ENCODE peak calls at places on chromosomes 12 and 14, in nine cellular contexts. One of them, this sample, is unnamed.

GRCh38 chr14:75307700-75308379 is 29.2 kb downstream of the FOS start:
- DNase-seq in Right ventricle myocardium superior: peak; percentile 90
- DNase-seq in stimulated activated CD8-positive, alpha-beta memory T cell treated with anti-CD3 and anti-CD28 coated beads, Interleukin-12 subunit alpha, Interleukin-12 subunit beta, amount 100 ng/mL, for 4 hours: no peak
- DNase-seq in cardiac septum: peak; percentile 91
- DNase-seq in AG10803: peak; percentile 77
- DNase-seq in activated T-helper 1 cell treated with anti-CD3 and anti-CD28 coated beads, Interleukin-2, amount 50 U/mL, for 16 hours: peak; percentile 53
- DNase-seq in HFF-Myc: no peak
- DNase-seq in HCEC 1CT: peak; percentile 64
- DNase-seq in stimulated activated CD4-positive, alpha-beta T cell treated with anti-CD3 and anti-CD28 coated beads, Interleukin-2, amount 100 ng/mL, for 4 hours: peak; percentile 58
- DNase-seq in this sample: peak; percentile 84

GRCh38 chr12:95857151-95857550 is 1.6 kb upstream of the SNRPF start:
- DNase-seq in cardiac septum: no peak
- DNase-seq in AG10803: no peak
- DNase-seq in HFF-Myc: no peak
- DNase-seq in stimulated activated CD8-positive, alpha-beta memory T cell treated with anti-CD3 and anti-CD28 coated beads, Interleukin-12 subunit alpha, Interleukin-12 subunit beta, amount 100 ng/mL, for 4 hours: no peak
- DNase-seq in activated T-helper 1 cell treated with anti-CD3 and anti-CD28 coated beads, Interleukin-2, amount 50 U/mL, for 16 hours: no peak
- DNase-seq in stimulated activated CD4-positive, alpha-beta T cell treated with anti-CD3 and anti-CD28 coated beads, Interleukin-2, amount 100 ng/mL, for 4 hours: no peak
- DNase-seq in HCEC 1CT: no peak
- DNase-seq in Right ventricle myocardium superior: no peak
- DNase-seq in this sample: no peak

GRCh38 chr14:36467332-36467731 is 52.7 kb downstream of the NKX2-1 start:
- DNase-seq in AG10803: no peak
- DNase-seq in stimulated activated CD8-positive, alpha-beta memory T cell treated with anti-CD3 and anti-CD28 coated beads, Interleukin-12 subunit alpha, Interleukin-12 subunit beta, amount 100 ng/mL, for 4 hours: no peak
- DNase-seq in activated T-helper 1 cell treated with anti-CD3 and anti-CD28 coated beads, Interleukin-2, amount 50 U/mL, for 16 hours: no peak
- DNase-seq in cardiac septum: no peak
- DNase-seq in HFF-Myc: no peak
- DNase-seq in stimulated activated CD4-positive, alpha-beta T cell treated with anti-CD3 and anti-CD28 coated beads, Interleukin-2, amount 100 ng/mL, for 4 hours: no peak
- DNase-seq in Right ventricle myocardium superior: no peak
- DNase-seq in HCEC 1CT: no peak
- DNase-seq in this sample: no peak

GRCh38 chr12:121214171-121214777 is 4.3 kb downstream of the P2RX4 start:
- DNase-seq in cardiac septum: no peak
- DNase-seq in activated T-helper 1 cell treated with anti-CD3 and anti-CD28 coated beads, Interleukin-2, amount 50 U/mL, for 16 hours: no peak
- DNase-seq in stimulated activated CD8-positive, alpha-beta memory T cell treated with anti-CD3 and anti-CD28 coated beads, Interleukin-12 subunit alpha, Interleukin-12 subunit beta, amount 100 ng/mL, for 4 hours: no peak
- DNase-seq in HCEC 1CT: peak; percentile 87
- DNase-seq in Right ventricle myocardium superior: no peak
- DNase-seq in HFF-Myc: no peak
- DNase-seq in stimulated activated CD4-positive, alpha-beta T cell treated with anti-CD3 and anti-CD28 coated beads, Interleukin-2, amount 100 ng/mL, for 4 hours: no peak
- DNase-seq in AG10803: peak; percentile 45
- DNase-seq in this sample: no peak

GRCh38 chr14:66249544-66249943 is 236.6 kb upstream of the CCDC196 start:
- DNase-seq in AG10803: no peak
- DNase-seq in Right ventricle myocardium superior: no peak
- DNase-seq in HFF-Myc: no peak
- DNase-seq in stimulated activated CD4-positive, alpha-beta T cell treated with anti-CD3 and anti-CD28 coated beads, Interleukin-2, amount 100 ng/mL, for 4 hours: no peak
- DNase-seq in cardiac septum: no peak
- DNase-seq in activated T-helper 1 cell treated with anti-CD3 and anti-CD28 coated beads, Interleukin-2, amount 50 U/mL, for 16 hours: no peak
- DNase-seq in stimulated activated CD8-positive, alpha-beta memory T cell treated with anti-CD3 and anti-CD28 coated beads, Interleukin-12 subunit alpha, Interleukin-12 subunit beta, amount 100 ng/mL, for 4 hours: no peak
- DNase-seq in HCEC 1CT: no peak
- DNase-seq in this sample: no peak

GRCh38 chr12:131894981-131895639 is 688 bp downstream of the ULK1 start:
- DNase-seq in activated T-helper 1 cell treated with anti-CD3 and anti-CD28 coated beads, Interleukin-2, amount 50 U/mL, for 16 hours: no peak
- DNase-seq in cardiac septum: no peak
- DNase-seq in stimulated activated CD4-positive, alpha-beta T cell treated with anti-CD3 and anti-CD28 coated beads, Interleukin-2, amount 100 ng/mL, for 4 hours: no peak
- DNase-seq in Right ventricle myocardium superior: peak; percentile 47
- DNase-seq in stimulated activated CD8-positive, alpha-beta memory T cell treated with anti-CD3 and anti-CD28 coated beads, Interleukin-12 subunit alpha, Interleukin-12 subunit beta, amount 100 ng/mL, for 4 hours: no peak
- DNase-seq in HCEC 1CT: no peak
- DNase-seq in AG10803: no peak
- DNase-seq in HFF-Myc: no peak
- DNase-seq in this sample: no peak

GRCh38 chr12:100716949-100717732 is 77.4 kb upstream of the ANO4 start:
- DNase-seq in cardiac septum: no peak
- DNase-seq in HCEC 1CT: peak; percentile 67
- DNase-seq in activated T-helper 1 cell treated with anti-CD3 and anti-CD28 coated beads, Interleukin-2, amount 50 U/mL, for 16 hours: no peak
- DNase-seq in HFF-Myc: no peak
- DNase-seq in stimulated activated CD4-positive, alpha-beta T cell treated with anti-CD3 and anti-CD28 coated beads, Interleukin-2, amount 100 ng/mL, for 4 hours: no peak
- DNase-seq in Right ventricle myocardium superior: no peak
- DNase-seq in stimulated activated CD8-positive, alpha-beta memory T cell treated with anti-CD3 and anti-CD28 coated beads, Interleukin-12 subunit alpha, Interleukin-12 subunit beta, amount 100 ng/mL, for 4 hours: no peak
- DNase-seq in AG10803: peak; percentile 31
- DNase-seq in this sample: no peak

GRCh38 chr12:99920561-99920960 is 64.2 kb downstream of the ANKS1B start:
- DNase-seq in stimulated activated CD4-positive, alpha-beta T cell treated with anti-CD3 and anti-CD28 coated beads, Interleukin-2, amount 100 ng/mL, for 4 hours: no peak
- DNase-seq in AG10803: no peak
- DNase-seq in cardiac septum: no peak
- DNase-seq in Right ventricle myocardium superior: no peak
- DNase-seq in activated T-helper 1 cell treated with anti-CD3 and anti-CD28 coated beads, Interleukin-2, amount 50 U/mL, for 16 hours: no peak
- DNase-seq in stimulated activated CD8-positive, alpha-beta memory T cell treated with anti-CD3 and anti-CD28 coated beads, Interleukin-12 subunit alpha, Interleukin-12 subunit beta, amount 100 ng/mL, for 4 hours: no peak
- DNase-seq in HCEC 1CT: no peak
- DNase-seq in HFF-Myc: no peak
- DNase-seq in this sample: no peak

GRCh38 chr12:50734409-50735263 is 29.3 kb upstream of the ATF1 start:
- DNase-seq in activated T-helper 1 cell treated with anti-CD3 and anti-CD28 coated beads, Interleukin-2, amount 50 U/mL, for 16 hours: no peak
- DNase-seq in Right ventricle myocardium superior: no peak
- DNase-seq in cardiac septum: no peak
- DNase-seq in HCEC 1CT: peak; percentile 35
- DNase-seq in stimulated activated CD4-positive, alpha-beta T cell treated with anti-CD3 and anti-CD28 coated beads, Interleukin-2, amount 100 ng/mL, for 4 hours: no peak
- DNase-seq in HFF-Myc: no peak
- DNase-seq in AG10803: peak; percentile 22
- DNase-seq in stimulated activated CD8-positive, alpha-beta memory T cell treated with anti-CD3 and anti-CD28 coated beads, Interleukin-12 subunit alpha, Interleukin-12 subunit beta, amount 100 ng/mL, for 4 hours: no peak
- DNase-seq in this sample: no peak

GRCh38 chr12:98188649-98189048 is 326.7 kb upstream of the TMPO start:
- DNase-seq in HCEC 1CT: no peak
- DNase-seq in cardiac septum: no peak
- DNase-seq in HFF-Myc: no peak
- DNase-seq in stimulated activated CD4-positive, alpha-beta T cell treated with anti-CD3 and anti-CD28 coated beads, Interleukin-2, amount 100 ng/mL, for 4 hours: no peak
- DNase-seq in AG10803: no peak
- DNase-seq in stimulated activated CD8-positive, alpha-beta memory T cell treated with anti-CD3 and anti-CD28 coated beads, Interleukin-12 subunit alpha, Interleukin-12 subunit beta, amount 100 ng/mL, for 4 hours: no peak
- DNase-seq in Right ventricle myocardium superior: no peak
- DNase-seq in activated T-helper 1 cell treated with anti-CD3 and anti-CD28 coated beads, Interleukin-2, amount 50 U/mL, for 16 hours: no peak
- DNase-seq in this sample: no peak

GRCh38 chr14:75229923-75230792 is 48.5 kb upstream of the FOS start:
- DNase-seq in HFF-Myc: no peak
- DNase-seq in AG10803: peak; percentile 40
- DNase-seq in Right ventricle myocardium superior: peak; percentile 79
- DNase-seq in stimulated activated CD4-positive, alpha-beta T cell treated with anti-CD3 and anti-CD28 coated beads, Interleukin-2, amount 100 ng/mL, for 4 hours: peak; percentile 9
- DNase-seq in activated T-helper 1 cell treated with anti-CD3 and anti-CD28 coated beads, Interleukin-2, amount 50 U/mL, for 16 hours: peak; percentile 36
- DNase-seq in cardiac septum: no peak
- DNase-seq in stimulated activated CD8-positive, alpha-beta memory T cell treated with anti-CD3 and anti-CD28 coated beads, Interleukin-12 subunit alpha, Interleukin-12 subunit beta, amount 100 ng/mL, for 4 hours: peak; percentile 38
- DNase-seq in HCEC 1CT: peak; percentile 22
- DNase-seq in this sample: no peak

GRCh38 chr14:75069811-75070145 is 337 bp downstream of the ZC2HC1C start:
- DNase-seq in stimulated activated CD8-positive, alpha-beta memory T cell treated with anti-CD3 and anti-CD28 coated beads, Interleukin-12 subunit alpha, Interleukin-12 subunit beta, amount 100 ng/mL, for 4 hours: no peak
- DNase-seq in cardiac septum: no peak
- DNase-seq in Right ventricle myocardium superior: no peak
- DNase-seq in stimulated activated CD4-positive, alpha-beta T cell treated with anti-CD3 and anti-CD28 coated beads, Interleukin-2, amount 100 ng/mL, for 4 hours: no peak
- DNase-seq in AG10803: no peak
- DNase-seq in HCEC 1CT: no peak
- DNase-seq in activated T-helper 1 cell treated with anti-CD3 and anti-CD28 coated beads, Interleukin-2, amount 50 U/mL, for 16 hours: no peak
- DNase-seq in HFF-Myc: no peak
- DNase-seq in this sample: no peak

GRCh38 chr14:73472182-73473114 is 14.1 kb upstream of the NUMB start:
- DNase-seq in stimulated activated CD8-positive, alpha-beta memory T cell treated with anti-CD3 and anti-CD28 coated beads, Interleukin-12 subunit alpha, Interleukin-12 subunit beta, amount 100 ng/mL, for 4 hours: no peak
- DNase-seq in Right ventricle myocardium superior: no peak
- DNase-seq in stimulated activated CD4-positive, alpha-beta T cell treated with anti-CD3 and anti-CD28 coated beads, Interleukin-2, amount 100 ng/mL, for 4 hours: no peak
- DNase-seq in activated T-helper 1 cell treated with anti-CD3 and anti-CD28 coated beads, Interleukin-2, amount 50 U/mL, for 16 hours: no peak
- DNase-seq in HFF-Myc: peak; percentile 60
- DNase-seq in HCEC 1CT: peak; percentile 65
- DNase-seq in AG10803: peak; percentile 81
- DNase-seq in cardiac septum: no peak
- DNase-seq in this sample: no peak

GRCh38 chr14:100540926-100541620 is 46.1 kb downstream of the BEGAIN start:
- DNase-seq in cardiac septum: no peak
- DNase-seq in stimulated activated CD4-positive, alpha-beta T cell treated with anti-CD3 and anti-CD28 coated beads, Interleukin-2, amount 100 ng/mL, for 4 hours: no peak
- DNase-seq in HCEC 1CT: no peak
- DNase-seq in HFF-Myc: no peak
- DNase-seq in AG10803: no peak
- DNase-seq in activated T-helper 1 cell treated with anti-CD3 and anti-CD28 coated beads, Interleukin-2, amount 50 U/mL, for 16 hours: no peak
- DNase-seq in Right ventricle myocardium superior: peak; percentile 35
- DNase-seq in stimulated activated CD8-positive, alpha-beta memory T cell treated with anti-CD3 and anti-CD28 coated beads, Interleukin-12 subunit alpha, Interleukin-12 subunit beta, amount 100 ng/mL, for 4 hours: no peak
- DNase-seq in this sample: no peak

GRCh38 chr12:121050725-121051124 is 11.7 kb upstream of the OASL start:
- DNase-seq in Right ventricle myocardium superior: no peak
- DNase-seq in AG10803: no peak
- DNase-seq in HCEC 1CT: no peak
- DNase-seq in stimulated activated CD4-positive, alpha-beta T cell treated with anti-CD3 and anti-CD28 coated beads, Interleukin-2, amount 100 ng/mL, for 4 hours: no peak
- DNase-seq in activated T-helper 1 cell treated with anti-CD3 and anti-CD28 coated beads, Interleukin-2, amount 50 U/mL, for 16 hours: no peak
- DNase-seq in cardiac septum: no peak
- DNase-seq in stimulated activated CD8-positive, alpha-beta memory T cell treated with anti-CD3 and anti-CD28 coated beads, Interleukin-12 subunit alpha, Interleukin-12 subunit beta, amount 100 ng/mL, for 4 hours: no peak
- DNase-seq in HFF-Myc: no peak
- DNase-seq in this sample: no peak

GRCh38 chr12:65493893-65494205 is 215.4 kb downstream of the MSRB3 start:
- DNase-seq in stimulated activated CD8-positive, alpha-beta memory T cell treated with anti-CD3 and anti-CD28 coated beads, Interleukin-12 subunit alpha, Interleukin-12 subunit beta, amount 100 ng/mL, for 4 hours: no peak
- DNase-seq in stimulated activated CD4-positive, alpha-beta T cell treated with anti-CD3 and anti-CD28 coated beads, Interleukin-2, amount 100 ng/mL, for 4 hours: no peak
- DNase-seq in AG10803: no peak
- DNase-seq in Right ventricle myocardium superior: no peak
- DNase-seq in HFF-Myc: no peak
- DNase-seq in cardiac septum: no peak
- DNase-seq in HCEC 1CT: no peak
- DNase-seq in activated T-helper 1 cell treated with anti-CD3 and anti-CD28 coated beads, Interleukin-2, amount 50 U/mL, for 16 hours: no peak
- DNase-seq in this sample: no peak

GRCh38 chr14:21534576-21534975 is 8.4 kb upstream of the SALL2 start:
- DNase-seq in stimulated activated CD4-positive, alpha-beta T cell treated with anti-CD3 and anti-CD28 coated beads, Interleukin-2, amount 100 ng/mL, for 4 hours: no peak
- DNase-seq in stimulated activated CD8-positive, alpha-beta memory T cell treated with anti-CD3 and anti-CD28 coated beads, Interleukin-12 subunit alpha, Interleukin-12 subunit beta, amount 100 ng/mL, for 4 hours: no peak
- DNase-seq in HCEC 1CT: no peak
- DNase-seq in cardiac septum: no peak
- DNase-seq in Right ventricle myocardium superior: no peak
- DNase-seq in activated T-helper 1 cell treated with anti-CD3 and anti-CD28 coated beads, Interleukin-2, amount 50 U/mL, for 16 hours: no peak
- DNase-seq in HFF-Myc: no peak
- DNase-seq in AG10803: no peak
- DNase-seq in this sample: peak; percentile 51

GRCh38 chr14:78253986-78254385 is 83.8 kb downstream of the NRXN3 start:
- DNase-seq in stimulated activated CD8-positive, alpha-beta memory T cell treated with anti-CD3 and anti-CD28 coated beads, Interleukin-12 subunit alpha, Interleukin-12 subunit beta, amount 100 ng/mL, for 4 hours: no peak
- DNase-seq in Right ventricle myocardium superior: no peak
- DNase-seq in activated T-helper 1 cell treated with anti-CD3 and anti-CD28 coated beads, Interleukin-2, amount 50 U/mL, for 16 hours: no peak
- DNase-seq in AG10803: peak; percentile 31
- DNase-seq in cardiac septum: no peak
- DNase-seq in stimulated activated CD4-positive, alpha-beta T cell treated with anti-CD3 and anti-CD28 coated beads, Interleukin-2, amount 100 ng/mL, for 4 hours: no peak
- DNase-seq in HFF-Myc: no peak
- DNase-seq in HCEC 1CT: peak; percentile 82
- DNase-seq in this sample: no peak

GRCh38 chr12:73083736-73084135 is 811.6 kb downstream of the TRHDE start:
- DNase-seq in Right ventricle myocardium superior: no peak
- DNase-seq in cardiac septum: no peak
- DNase-seq in activated T-helper 1 cell treated with anti-CD3 and anti-CD28 coated beads, Interleukin-2, amount 50 U/mL, for 16 hours: no peak
- DNase-seq in stimulated activated CD8-positive, alpha-beta memory T cell treated with anti-CD3 and anti-CD28 coated beads, Interleukin-12 subunit alpha, Interleukin-12 subunit beta, amount 100 ng/mL, for 4 hours: no peak
- DNase-seq in HCEC 1CT: no peak
- DNase-seq in HFF-Myc: no peak
- DNase-seq in stimulated activated CD4-positive, alpha-beta T cell treated with anti-CD3 and anti-CD28 coated beads, Interleukin-2, amount 100 ng/mL, for 4 hours: no peak
- DNase-seq in AG10803: no peak
- DNase-seq in this sample: no peak

GRCh38 chr14:32047791-32048190 is 29.3 kb upstream of the ARHGAP5 start:
- DNase-seq in Right ventricle myocardium superior: no peak
- DNase-seq in cardiac septum: no peak
- DNase-seq in HFF-Myc: no peak
- DNase-seq in stimulated activated CD8-positive, alpha-beta memory T cell treated with anti-CD3 and anti-CD28 coated beads, Interleukin-12 subunit alpha, Interleukin-12 subunit beta, amount 100 ng/mL, for 4 hours: no peak
- DNase-seq in stimulated activated CD4-positive, alpha-beta T cell treated with anti-CD3 and anti-CD28 coated beads, Interleukin-2, amount 100 ng/mL, for 4 hours: no peak
- DNase-seq in activated T-helper 1 cell treated with anti-CD3 and anti-CD28 coated beads, Interleukin-2, amount 50 U/mL, for 16 hours: no peak
- DNase-seq in HCEC 1CT: peak; percentile 45
- DNase-seq in AG10803: no peak
- DNase-seq in this sample: no peak

GRCh38 chr12:102978316-102978715 is 20.8 kb downstream of the ASCL1 start:
- DNase-seq in cardiac septum: no peak
- DNase-seq in HFF-Myc: no peak
- DNase-seq in Right ventricle myocardium superior: no peak
- DNase-seq in AG10803: no peak
- DNase-seq in HCEC 1CT: no peak
- DNase-seq in activated T-helper 1 cell treated with anti-CD3 and anti-CD28 coated beads, Interleukin-2, amount 50 U/mL, for 16 hours: no peak
- DNase-seq in stimulated activated CD8-positive, alpha-beta memory T cell treated with anti-CD3 and anti-CD28 coated beads, Interleukin-12 subunit alpha, Interleukin-12 subunit beta, amount 100 ng/mL, for 4 hours: no peak
- DNase-seq in stimulated activated CD4-positive, alpha-beta T cell treated with anti-CD3 and anti-CD28 coated beads, Interleukin-2, amount 100 ng/mL, for 4 hours: no peak
- DNase-seq in this sample: no peak

GRCh38 chr14:38210587-38211257 is 3.0 kb downstream of the SSTR1 start:
- DNase-seq in stimulated activated CD4-positive, alpha-beta T cell treated with anti-CD3 and anti-CD28 coated beads, Interleukin-2, amount 100 ng/mL, for 4 hours: no peak
- DNase-seq in stimulated activated CD8-positive, alpha-beta memory T cell treated with anti-CD3 and anti-CD28 coated beads, Interleukin-12 subunit alpha, Interleukin-12 subunit beta, amount 100 ng/mL, for 4 hours: no peak
- DNase-seq in cardiac septum: no peak
- DNase-seq in HCEC 1CT: peak; percentile 82
- DNase-seq in HFF-Myc: no peak
- DNase-seq in AG10803: peak; percentile 72
- DNase-seq in Right ventricle myocardium superior: peak; percentile 52
- DNase-seq in activated T-helper 1 cell treated with anti-CD3 and anti-CD28 coated beads, Interleukin-2, amount 50 U/mL, for 16 hours: no peak
- DNase-seq in this sample: no peak

GRCh38 chr12:79482921-79483320 is 207.8 kb downstream of the PAWR start:
- DNase-seq in Right ventricle myocardium superior: no peak
- DNase-seq in stimulated activated CD4-positive, alpha-beta T cell treated with anti-CD3 and anti-CD28 coated beads, Interleukin-2, amount 100 ng/mL, for 4 hours: no peak
- DNase-seq in AG10803: no peak
- DNase-seq in HFF-Myc: no peak
- DNase-seq in cardiac septum: no peak
- DNase-seq in activated T-helper 1 cell treated with anti-CD3 and anti-CD28 coated beads, Interleukin-2, amount 50 U/mL, for 16 hours: no peak
- DNase-seq in HCEC 1CT: no peak
- DNase-seq in stimulated activated CD8-positive, alpha-beta memory T cell treated with anti-CD3 and anti-CD28 coated beads, Interleukin-12 subunit alpha, Interleukin-12 subunit beta, amount 100 ng/mL, for 4 hours: no peak
- DNase-seq in this sample: no peak

GRCh38 chr12:116159175-116159574 is 118.3 kb downstream of the MED13L start:
- DNase-seq in stimulated activated CD8-positive, alpha-beta memory T cell treated with anti-CD3 and anti-CD28 coated beads, Interleukin-12 subunit alpha, Interleukin-12 subunit beta, amount 100 ng/mL, for 4 hours: no peak
- DNase-seq in Right ventricle myocardium superior: no peak
- DNase-seq in activated T-helper 1 cell treated with anti-CD3 and anti-CD28 coated beads, Interleukin-2, amount 50 U/mL, for 16 hours: no peak
- DNase-seq in HCEC 1CT: peak; percentile 53
- DNase-seq in AG10803: peak; percentile 71
- DNase-seq in stimulated activated CD4-positive, alpha-beta T cell treated with anti-CD3 and anti-CD28 coated beads, Interleukin-2, amount 100 ng/mL, for 4 hours: no peak
- DNase-seq in HFF-Myc: no peak
- DNase-seq in cardiac septum: no peak
- DNase-seq in this sample: no peak

GRCh38 chr14:91985521-91986255 is 38.2 kb upstream of the FBLN5 start:
- DNase-seq in HCEC 1CT: peak; percentile 61
- DNase-seq in HFF-Myc: no peak
- DNase-seq in stimulated activated CD4-positive, alpha-beta T cell treated with anti-CD3 and anti-CD28 coated beads, Interleukin-2, amount 100 ng/mL, for 4 hours: no peak
- DNase-seq in Right ventricle myocardium superior: no peak
- DNase-seq in cardiac septum: no peak
- DNase-seq in activated T-helper 1 cell treated with anti-CD3 and anti-CD28 coated beads, Interleukin-2, amount 50 U/mL, for 16 hours: no peak
- DNase-seq in AG10803: peak; percentile 43
- DNase-seq in stimulated activated CD8-positive, alpha-beta memory T cell treated with anti-CD3 and anti-CD28 coated beads, Interleukin-12 subunit alpha, Interleukin-12 subunit beta, amount 100 ng/mL, for 4 hours: no peak
- DNase-seq in this sample: no peak

GRCh38 chr14:101965796-101966718 is 1.7 kb downstream of the DYNC1H1 start:
- DNase-seq in cardiac septum: no peak
- DNase-seq in HFF-Myc: no peak
- DNase-seq in AG10803: peak; percentile 31
- DNase-seq in Right ventricle myocardium superior: no peak
- DNase-seq in stimulated activated CD4-positive, alpha-beta T cell treated with anti-CD3 and anti-CD28 coated beads, Interleukin-2, amount 100 ng/mL, for 4 hours: no peak
- DNase-seq in stimulated activated CD8-positive, alpha-beta memory T cell treated with anti-CD3 and anti-CD28 coated beads, Interleukin-12 subunit alpha, Interleukin-12 subunit beta, amount 100 ng/mL, for 4 hours: no peak
- DNase-seq in HCEC 1CT: peak; percentile 27
- DNase-seq in activated T-helper 1 cell treated with anti-CD3 and anti-CD28 coated beads, Interleukin-2, amount 50 U/mL, for 16 hours: no peak
- DNase-seq in this sample: no peak

GRCh38 chr14:104080557-104081492 is 4.7 kb upstream of the ASPG start:
- DNase-seq in activated T-helper 1 cell treated with anti-CD3 and anti-CD28 coated beads, Interleukin-2, amount 50 U/mL, for 16 hours: no peak
- DNase-seq in HCEC 1CT: no peak
- DNase-seq in stimulated activated CD4-positive, alpha-beta T cell treated with anti-CD3 and anti-CD28 coated beads, Interleukin-2, amount 100 ng/mL, for 4 hours: no peak
- DNase-seq in HFF-Myc: no peak
- DNase-seq in AG10803: no peak
- DNase-seq in stimulated activated CD8-positive, alpha-beta memory T cell treated with anti-CD3 and anti-CD28 coated beads, Interleukin-12 subunit alpha, Interleukin-12 subunit beta, amount 100 ng/mL, for 4 hours: no peak
- DNase-seq in cardiac septum: no peak
- DNase-seq in Right ventricle myocardium superior: peak; percentile 40
- DNase-seq in this sample: no peak

GRCh38 chr12:72570601-72571000 is 298.4 kb downstream of the TRHDE start:
- DNase-seq in HFF-Myc: no peak
- DNase-seq in stimulated activated CD4-positive, alpha-beta T cell treated with anti-CD3 and anti-CD28 coated beads, Interleukin-2, amount 100 ng/mL, for 4 hours: no peak
- DNase-seq in HCEC 1CT: no peak
- DNase-seq in stimulated activated CD8-positive, alpha-beta memory T cell treated with anti-CD3 and anti-CD28 coated beads, Interleukin-12 subunit alpha, Interleukin-12 subunit beta, amount 100 ng/mL, for 4 hours: no peak
- DNase-seq in cardiac septum: no peak
- DNase-seq in activated T-helper 1 cell treated with anti-CD3 and anti-CD28 coated beads, Interleukin-2, amount 50 U/mL, for 16 hours: no peak
- DNase-seq in Right ventricle myocardium superior: no peak
- DNase-seq in AG10803: no peak
- DNase-seq in this sample: peak; percentile 39

GRCh38 chr14:89848165-89848564 is 106.4 kb downstream of the EFCAB11 start:
- DNase-seq in Right ventricle myocardium superior: no peak
- DNase-seq in HFF-Myc: no peak
- DNase-seq in activated T-helper 1 cell treated with anti-CD3 and anti-CD28 coated beads, Interleukin-2, amount 50 U/mL, for 16 hours: no peak
- DNase-seq in stimulated activated CD8-positive, alpha-beta memory T cell treated with anti-CD3 and anti-CD28 coated beads, Interleukin-12 subunit alpha, Interleukin-12 subunit beta, amount 100 ng/mL, for 4 hours: no peak
- DNase-seq in AG10803: peak; percentile 36
- DNase-seq in HCEC 1CT: peak; percentile 18
- DNase-seq in stimulated activated CD4-positive, alpha-beta T cell treated with anti-CD3 and anti-CD28 coated beads, Interleukin-2, amount 100 ng/mL, for 4 hours: no peak
- DNase-seq in cardiac septum: no peak
- DNase-seq in this sample: no peak

GRCh38 chr12:119528241-119528640 is 65.3 kb upstream of the TMEM233 start:
- DNase-seq in cardiac septum: no peak
- DNase-seq in stimulated activated CD4-positive, alpha-beta T cell treated with anti-CD3 and anti-CD28 coated beads, Interleukin-2, amount 100 ng/mL, for 4 hours: no peak
- DNase-seq in AG10803: no peak
- DNase-seq in stimulated activated CD8-positive, alpha-beta memory T cell treated with anti-CD3 and anti-CD28 coated beads, Interleukin-12 subunit alpha, Interleukin-12 subunit beta, amount 100 ng/mL, for 4 hours: no peak
- DNase-seq in HFF-Myc: no peak
- DNase-seq in activated T-helper 1 cell treated with anti-CD3 and anti-CD28 coated beads, Interleukin-2, amount 50 U/mL, for 16 hours: no peak
- DNase-seq in Right ventricle myocardium superior: no peak
- DNase-seq in HCEC 1CT: no peak
- DNase-seq in this sample: peak; percentile 30

GRCh38 chr12:57094194-57095160 is 5.6 kb downstream of the NAB2 start:
- DNase-seq in AG10803: no peak
- DNase-seq in HCEC 1CT: no peak
- DNase-seq in Right ventricle myocardium superior: peak; percentile 56
- DNase-seq in HFF-Myc: no peak
- DNase-seq in activated T-helper 1 cell treated with anti-CD3 and anti-CD28 coated beads, Interleukin-2, amount 50 U/mL, for 16 hours: no peak
- DNase-seq in cardiac septum: peak; percentile 50
- DNase-seq in stimulated activated CD4-positive, alpha-beta T cell treated with anti-CD3 and anti-CD28 coated beads, Interleukin-2, amount 100 ng/mL, for 4 hours: no peak
- DNase-seq in stimulated activated CD8-positive, alpha-beta memory T cell treated with anti-CD3 and anti-CD28 coated beads, Interleukin-12 subunit alpha, Interleukin-12 subunit beta, amount 100 ng/mL, for 4 hours: no peak
- DNase-seq in this sample: no peak